ENCODE peak calls at places on chromosome 17, in six cellular contexts. I is amniotic epithelial cell, C is stomach, Q is HCEC 1CT, U is PC-3, O is AG04450. H is an unnamed sample.

GRCh38 chr17:12402963-12403622 is 262.6 kb upstream of the MYOCD start:
- DNase-seq in C (no peak), O (peak; percentile 84), I (peak; percentile 82), U (peak; percentile 15), Q (peak; percentile 96), H (peak; percentile 27)

GRCh38 chr17:6497496-6498221 is 53.4 kb downstream of the PIMREG start:
- DNase-seq in I (no peak), Q (no peak), C (no peak), O (no peak), U (no peak), H (no peak)

GRCh38 chr17:27284811-27285415 is 9.0 kb upstream of the WSB1 start:
- DNase-seq in U (no peak), Q (no peak), C (no peak), I (no peak), O (no peak), H (no peak)

GRCh38 chr17:57939797-57940196 is 15.4 kb downstream of the CUEDC1 start:
- DNase-seq in O (no peak), I (no peak), C (no peak), Q (no peak), U (no peak), H (no peak)

GRCh38 chr17:57946798-57947358 is 8.3 kb downstream of the CUEDC1 start:
- DNase-seq in Q (peak; percentile 79), I (peak; percentile 69), U (peak; percentile 75), O (peak; percentile 55), C (peak; percentile 63), H (peak; percentile 69)

GRCh38 chr17:64750891-64751677 is 89.0 kb upstream of the SMURF2 start:
- DNase-seq in O (no peak), C (no peak), Q (no peak), I (no peak), U (no peak), H (no peak)

GRCh38 chr17:77666881-77667395 is 291.6 kb upstream of the TNRC6C start:
- DNase-seq in O (no peak), Q (no peak), U (no peak), C (no peak), I (no peak), H (no peak)

GRCh38 chr17:39774043-39774442 is 36.3 kb downstream of the GRB7 start:
- DNase-seq in C (no peak), I (no peak), U (no peak), O (no peak), Q (no peak), H (no peak)

GRCh38 chr17:77492446-77493237 is 351.9 kb downstream of the SEC14L1 start:
- DNase-seq in O (no peak), I (no peak), C (no peak), Q (no peak), U (no peak), H (no peak)

GRCh38 chr17:73348018-73348823 is 36.4 kb upstream of the CDC42EP4 start:
- DNase-seq in I (no peak), O (no peak), U (no peak), Q (no peak), C (no peak), H (no peak)

GRCh38 chr17:3894927-3895343 is 2.1 kb upstream of the CAMKK1 start:
- DNase-seq in O (no peak), C (peak; percentile 68), I (peak; percentile 53), U (peak; percentile 59), Q (peak; percentile 12), H (peak; percentile 84)

GRCh38 chr17:50946223-50946890 is 80.2 kb upstream of the TOB1 start:
- DNase-seq in C (peak; percentile 25), Q (no peak), I (no peak), O (no peak), U (no peak), H (no peak)

GRCh38 chr17:14845562-14846335 is 419.4 kb downstream of the PMP22 start:
- DNase-seq in C (no peak), U (no peak), O (no peak), Q (peak; percentile 43), I (peak; percentile 17), H (no peak)

GRCh38 chr17:77247048-77247541 is 106.3 kb downstream of the SEC14L1 start:
- DNase-seq in C (peak; percentile 89), I (peak; percentile 41), Q (peak; percentile 57), O (peak; percentile 41), U (peak; percentile 89), H (peak; percentile 57)

GRCh38 chr17:44084131-44084538 is 13.6 kb downstream of the G6PC3 start:
- DNase-seq in O (no peak), Q (no peak), I (no peak), U (peak; percentile 41), C (no peak), H (no peak)

GRCh38 chr17:39663340-39663687 is 1.8 kb upstream of the TCAP start:
- DNase-seq in U (no peak), Q (no peak), I (no peak), O (no peak), C (no peak), H (no peak)

GRCh38 chr17:78125138-78125913 is 3.2 kb downstream of the TMC6 start:
- DNase-seq in Q (no peak), O (no peak), C (no peak), I (no peak), U (no peak), H (no peak)

GRCh38 chr17:75048396-75048933 is 1.4 kb downstream of the KCTD2 start:
- DNase-seq in I (peak; percentile 86), C (peak; percentile 41), Q (no peak), U (peak; percentile 23), O (no peak), H (no peak)

GRCh38 chr17:12231027-12231682 is 210.5 kb downstream of the MAP2K4 start:
- DNase-seq in Q (no peak), C (no peak), I (peak; percentile 3), O (peak; percentile 8), U (peak; percentile 11), H (peak; percentile 9)

GRCh38 chr17:15341385-15341849 is at the start of gene TEKT3:
- DNase-seq in Q (peak; percentile 75), U (no peak), O (peak; percentile 20), I (peak; percentile 58), C (peak; percentile 87), H (no peak)

GRCh38 chr17:36675786-36676185 is 74.4 kb downstream of the MRM1 start:
- DNase-seq in U (no peak), Q (no peak), O (no peak), C (no peak), I (no peak), H (no peak)

GRCh38 chr17:9935408-9935807 is 30.3 kb upstream of the RCVRN start:
- DNase-seq in I (peak; percentile 24), Q (no peak), C (no peak), U (no peak), O (no peak), H (no peak)

GRCh38 chr17:65468321-65468720 is 93.1 kb downstream of the AXIN2 start:
- DNase-seq in O (no peak), Q (no peak), C (no peak), I (no peak), U (no peak), H (no peak)

GRCh38 chr17:10105513-10106001 is 92.8 kb downstream of the GAS7 start:
- DNase-seq in Q (no peak), C (no peak), O (no peak), I (peak; percentile 77), U (no peak), H (no peak)

H was measured in HT1080.